ENCODE peak calls at places on chromosomes 2 and 18, in seven cellular contexts. U, L, K, T, M, E and C are unnamed samples.

GRCh38 chr18:78642561-78643398 is 336.8 kb upstream of the SALL3 start:
- DNase-seq in U (no peak), L (no peak), K (no peak), T (no peak), M (no peak), E (peak), C (no peak)

GRCh38 chr18:8264861-8265411 is 344.3 kb upstream of the RAB12 start:
- DNase-seq in U (no peak), L (no peak), K (no peak), T (peak), M (no peak), E (no peak), C (no peak)

GRCh38 chr2:114729025-114729424 is 286.6 kb downstream of the DPP10 start:
- DNase-seq in U (no peak), L (no peak), K (no peak), T (no peak), M (peak), E (peak), C (no peak)

GRCh38 chr2:127552336-127552735 is 16.9 kb downstream of the MYO7B start:
- DNase-seq in U (no peak), L (no peak), K (no peak), T (no peak), M (no peak), E (no peak), C (no peak)

GRCh38 chr18:29531746-29532145 is 1354.8 kb upstream of the CDH2 start:
- DNase-seq in U (no peak), L (no peak), K (no peak), T (no peak), M (no peak), E (no peak), C (no peak)

GRCh38 chr2:12389354-12390045 is 327.2 kb upstream of the TRIB2 start:
- DNase-seq in U (no peak), L (no peak), K (no peak), T (peak), M (no peak), E (no peak), C (peak)

GRCh38 chr2:38142627-38143026 is 66.7 kb upstream of the CYP1B1 start:
- DNase-seq in U (no peak), L (no peak), K (no peak), T (no peak), M (no peak), E (no peak), C (no peak)

GRCh38 chr2:108129636-108130035 is 110.1 kb upstream of the SULT1C3 start:
- DNase-seq in U (no peak), L (no peak), K (no peak), T (no peak), M (peak), E (no peak), C (no peak)

GRCh38 chr2:70941186-70941585 is 5.5 kb downstream of the ATP6V1B1 start:
- DNase-seq in U (no peak), L (no peak), K (no peak), T (no peak), M (no peak), E (no peak), C (no peak)

GRCh38 chr2:11122380-11122779 is 32.9 kb upstream of the SLC66A3 start:
- DNase-seq in U (no peak), L (no peak), K (no peak), T (peak), M (no peak), E (no peak), C (no peak)

GRCh38 chr2:141911485-141912066 is 219.2 kb downstream of the LRP1B start:
- DNase-seq in U (no peak), L (no peak), K (no peak), T (peak), M (peak), E (peak), C (no peak)

GRCh38 chr2:38308821-38309220 is 68.3 kb downstream of the ATL2 start:
- DNase-seq in U (no peak), L (no peak), K (no peak), T (no peak), M (no peak), E (no peak), C (no peak)

GRCh38 chr2:185934232-185934631 is 195.6 kb downstream of the FSIP2 start:
- DNase-seq in U (no peak), L (no peak), K (no peak), T (no peak), M (no peak), E (no peak), C (no peak)

GRCh38 chr2:187543488-187543887 is 10.7 kb downstream of the TFPI start:
- DNase-seq in U (no peak), L (no peak), K (no peak), T (no peak), M (no peak), E (no peak), C (no peak)

GRCh38 chr18:10142496-10143160 is 228.8 kb downstream of the VAPA start:
- DNase-seq in U (no peak), L (no peak), K (no peak), T (no peak), M (no peak), E (no peak), C (peak)

GRCh38 chr2:238263204-238264071 is 23.6 kb upstream of the HES6 start:
- DNase-seq in U (peak), L (peak), K (peak), T (peak), M (peak), E (peak), C (peak)

GRCh38 chr2:100813527-100813926 is 6.4 kb upstream of the NPAS2 start:
- DNase-seq in U (no peak), L (no peak), K (no peak), T (no peak), M (no peak), E (no peak), C (peak)

GRCh38 chr2:88735853-88736252 is 44.4 kb downstream of the RPIA start:
- DNase-seq in U (no peak), L (no peak), K (no peak), T (peak), M (no peak), E (no peak), C (no peak)

GRCh38 chr18:79733996-79734770 is 54.6 kb downstream of the CTDP1 start:
- DNase-seq in U (no peak), L (no peak), K (peak), T (no peak), M (no peak), E (no peak), C (no peak)

GRCh38 chr18:36711014-36711725 is 117.6 kb downstream of the TPGS2 start:
- DNase-seq in U (no peak), L (no peak), K (no peak), T (no peak), M (no peak), E (no peak), C (no peak)

GRCh38 chr2:240954436-240955305 is 43.7 kb upstream of the SNED1 start:
- DNase-seq in U (no peak), L (no peak), K (no peak), T (no peak), M (no peak), E (no peak), C (no peak)

GRCh38 chr2:199707584-199708185 is 143.3 kb downstream of the FTCDNL1 start:
- DNase-seq in U (no peak), L (no peak), K (no peak), T (no peak), M (no peak), E (no peak), C (no peak)

GRCh38 chr2:216743781-216744180 is 48.4 kb upstream of the IGFBP5 start:
- DNase-seq in U (no peak), L (no peak), K (no peak), T (no peak), M (no peak), E (no peak), C (no peak)

GRCh38 chr18:61833387-61833786 is 59.4 kb downstream of the RNF152 start:
- DNase-seq in U (no peak), L (no peak), K (no peak), T (no peak), M (no peak), E (no peak), C (no peak)

GRCh38 chr2:42141687-42142475 is 27.3 kb upstream of the EML4 start:
- DNase-seq in U (no peak), L (peak), K (peak), T (peak), M (peak), E (peak), C (peak)